ENCODE peak calls at places on chromosomes 13 and 19, in eight cellular contexts. One of them, this sample, is unnamed. For H3K27me3, H3K36me3 and H3K4me1, the result is how much of the 10 kb centered on the place peaks cover.

GRCh38 chr13:45325806-45326205 is 15.2 kb downstream of the TPT1 start:
- DNase-seq in prostate gland: no peak
- DNase-seq in left ventricle myocardium inferior: peak
- DNase-seq in left lung: no peak
- DNase-seq in ovary: peak
- DNase-seq in thoracic aorta: peak
- DNase-seq in tibial nerve: peak
- DNase-seq in CD4-positive, alpha-beta memory T cell: no peak
- DNase-seq in this sample: no peak

GRCh38 chr13:30872685-30873443 is 33.2 kb upstream of the MEDAG start:
- DNase-seq in CD4-positive, alpha-beta memory T cell: no peak
- DNase-seq in ovary: peak
- DNase-seq in tibial nerve: no peak
- DNase-seq in left lung: peak
- DNase-seq in left ventricle myocardium inferior: no peak
- DNase-seq in thoracic aorta: no peak
- DNase-seq in prostate gland: no peak
- DNase-seq in this sample: no peak

GRCh38 chr19:18044825-18045304 is 36.9 kb downstream of the ARRDC2 start:
- DNase-seq in left ventricle myocardium inferior: peak
- DNase-seq in ovary: peak
- DNase-seq in left lung: peak
- DNase-seq in prostate gland: peak
- DNase-seq in tibial nerve: peak
- DNase-seq in CD4-positive, alpha-beta memory T cell: peak
- DNase-seq in thoracic aorta: no peak
- DNase-seq in this sample: peak

GRCh38 chr13:20442370-20442769 is 83.3 kb downstream of the CRYL1 start:
- DNase-seq in CD4-positive, alpha-beta memory T cell: no peak
- DNase-seq in tibial nerve: no peak
- DNase-seq in left lung: no peak
- DNase-seq in left ventricle myocardium inferior: no peak
- DNase-seq in ovary: no peak
- DNase-seq in thoracic aorta: no peak
- DNase-seq in prostate gland: no peak
- DNase-seq in this sample: no peak

GRCh38 chr13:95603887-95604533 is 40.5 kb downstream of the DZIP1 start:
- DNase-seq in thoracic aorta: no peak
- DNase-seq in ovary: no peak
- DNase-seq in tibial nerve: no peak
- DNase-seq in left ventricle myocardium inferior: no peak
- DNase-seq in prostate gland: peak
- DNase-seq in left lung: no peak
- DNase-seq in CD4-positive, alpha-beta memory T cell: no peak
- DNase-seq in this sample: peak

GRCh38 chr13:51292000-51292550 is 47.4 kb upstream of the SERPINE3 start:
- DNase-seq in left lung: no peak
- DNase-seq in ovary: no peak
- DNase-seq in tibial nerve: no peak
- DNase-seq in prostate gland: no peak
- DNase-seq in left ventricle myocardium inferior: no peak
- DNase-seq in thoracic aorta: no peak
- DNase-seq in CD4-positive, alpha-beta memory T cell: no peak
- DNase-seq in this sample: no peak

GRCh38 chr13:80529734-80530133 is 188.8 kb upstream of the SPRY2 start:
- DNase-seq in thoracic aorta: no peak
- DNase-seq in left ventricle myocardium inferior: no peak
- DNase-seq in CD4-positive, alpha-beta memory T cell: no peak
- DNase-seq in prostate gland: no peak
- DNase-seq in tibial nerve: no peak
- DNase-seq in left lung: no peak
- DNase-seq in ovary: no peak
- DNase-seq in this sample: no peak

GRCh38 chr13:51148223-51148951 is 37.3 kb upstream of the C13orf42 start:
- DNase-seq in prostate gland: no peak
- DNase-seq in tibial nerve: no peak
- DNase-seq in left ventricle myocardium inferior: no peak
- DNase-seq in thoracic aorta: no peak
- DNase-seq in ovary: no peak
- DNase-seq in left lung: no peak
- DNase-seq in CD4-positive, alpha-beta memory T cell: no peak
- DNase-seq in this sample: no peak

GRCh38 chr19:14375582-14376291 is 5.5 kb upstream of the ADGRE5 start:
- DNase-seq in thoracic aorta: no peak
- DNase-seq in left lung: no peak
- DNase-seq in ovary: no peak
- DNase-seq in left ventricle myocardium inferior: peak
- DNase-seq in CD4-positive, alpha-beta memory T cell: no peak
- DNase-seq in tibial nerve: no peak
- DNase-seq in prostate gland: no peak
- DNase-seq in this sample: no peak

GRCh38 chr13:20197361-20197834 is 4.7 kb upstream of the GJB2 start:
- DNase-seq in left ventricle myocardium inferior: no peak
- DNase-seq in prostate gland: no peak
- DNase-seq in CD4-positive, alpha-beta memory T cell: peak
- DNase-seq in thoracic aorta: no peak
- DNase-seq in tibial nerve: no peak
- DNase-seq in ovary: no peak
- DNase-seq in left lung: no peak
- DNase-seq in this sample: no peak

GRCh38 chr19:29515233-29515619 is 10.6 kb upstream of the VSTM2B start:
- DNase-seq in ovary: no peak
- DNase-seq in prostate gland: no peak
- DNase-seq in left lung: no peak
- DNase-seq in tibial nerve: no peak
- DNase-seq in CD4-positive, alpha-beta memory T cell: no peak
- DNase-seq in thoracic aorta: no peak
- DNase-seq in left ventricle myocardium inferior: peak
- DNase-seq in this sample: peak

GRCh38 chr13:112208656-112209055 is 141.7 kb downstream of the SOX1 start:
- DNase-seq in tibial nerve: no peak
- DNase-seq in prostate gland: no peak
- DNase-seq in ovary: no peak
- DNase-seq in left lung: no peak
- DNase-seq in left ventricle myocardium inferior: no peak
- DNase-seq in CD4-positive, alpha-beta memory T cell: no peak
- DNase-seq in thoracic aorta: no peak
- DNase-seq in this sample: no peak

GRCh38 chr13:112204881-112205327 is 138.0 kb downstream of the SOX1 start:
- DNase-seq in tibial nerve: no peak
- DNase-seq in prostate gland: no peak
- DNase-seq in left lung: no peak
- DNase-seq in CD4-positive, alpha-beta memory T cell: no peak
- DNase-seq in left ventricle myocardium inferior: peak
- DNase-seq in ovary: no peak
- DNase-seq in thoracic aorta: no peak
- DNase-seq in this sample: no peak

GRCh38 chr13:112205990-112206389 is 139.0 kb downstream of the SOX1 start:
- DNase-seq in thoracic aorta: no peak
- DNase-seq in ovary: no peak
- DNase-seq in left lung: no peak
- DNase-seq in tibial nerve: no peak
- DNase-seq in CD4-positive, alpha-beta memory T cell: no peak
- DNase-seq in prostate gland: no peak
- DNase-seq in left ventricle myocardium inferior: no peak
- DNase-seq in this sample: no peak

GRCh38 chr13:112209266-112209665 is 142.3 kb downstream of the SOX1 start:
- DNase-seq in left ventricle myocardium inferior: no peak
- DNase-seq in ovary: no peak
- DNase-seq in left lung: no peak
- DNase-seq in tibial nerve: no peak
- DNase-seq in thoracic aorta: no peak
- DNase-seq in prostate gland: no peak
- DNase-seq in CD4-positive, alpha-beta memory T cell: no peak
- DNase-seq in this sample: no peak

DNA sequence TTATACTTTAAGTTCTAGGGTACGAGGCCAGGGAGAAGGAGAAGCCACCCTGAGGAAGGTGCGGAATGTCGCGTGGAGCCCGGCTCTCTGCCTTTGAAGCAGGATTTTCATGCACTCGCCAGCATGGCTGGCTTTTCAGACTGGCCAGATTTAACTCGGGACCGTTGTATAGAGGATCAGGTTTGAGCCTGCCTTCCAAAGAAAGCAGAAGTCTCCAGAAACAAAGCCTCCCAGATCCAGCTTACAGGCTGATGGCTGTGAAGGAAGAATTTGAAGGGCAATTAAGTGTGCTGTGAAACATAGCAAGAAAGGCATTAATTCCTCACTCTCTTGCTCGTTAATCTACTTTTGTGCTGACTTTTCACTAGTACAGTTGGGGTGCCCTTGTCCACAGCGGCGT is 140.2 kb downstream of the SOX1 start:
- DNase-seq in thoracic aorta: no peak
- DNase-seq in left ventricle myocardium inferior: no peak
- DNase-seq in prostate gland: no peak
- DNase-seq in left lung: no peak
- DNase-seq in ovary: no peak
- DNase-seq in CD4-positive, alpha-beta memory T cell: no peak
- DNase-seq in tibial nerve: no peak
- DNase-seq in this sample: no peak
- H3K27me3 ChIP-seq in thoracic aorta: under half
- H3K27me3 ChIP-seq in left ventricle myocardium inferior: half or more
- H3K27me3 ChIP-seq in prostate gland: under half
- H3K27me3 ChIP-seq in left lung: under half
- H3K27me3 ChIP-seq in ovary: under half
- H3K27me3 ChIP-seq in CD4-positive, alpha-beta memory T cell: under half
- H3K27me3 ChIP-seq in tibial nerve: half or more
- H3K27me3 ChIP-seq in this sample: under half

GRCh38 chr19:2113436-2114211 is 16.9 kb downstream of the IZUMO4 start:
- DNase-seq in ovary: no peak
- DNase-seq in tibial nerve: no peak
- DNase-seq in left ventricle myocardium inferior: no peak
- DNase-seq in thoracic aorta: no peak
- DNase-seq in CD4-positive, alpha-beta memory T cell: no peak
- DNase-seq in prostate gland: no peak
- DNase-seq in left lung: no peak
- DNase-seq in this sample: no peak

GRCh38 chr19:2112516-2113320 is 16.0 kb downstream of the IZUMO4 start:
- DNase-seq in tibial nerve: no peak
- DNase-seq in prostate gland: no peak
- DNase-seq in left ventricle myocardium inferior: no peak
- DNase-seq in ovary: no peak
- DNase-seq in thoracic aorta: no peak
- DNase-seq in CD4-positive, alpha-beta memory T cell: no peak
- DNase-seq in left lung: no peak
- DNase-seq in this sample: no peak

GRCh38 chr19:2115324-2115723 is 18.6 kb downstream of the IZUMO4 start:
- DNase-seq in prostate gland: no peak
- DNase-seq in thoracic aorta: no peak
- DNase-seq in CD4-positive, alpha-beta memory T cell: no peak
- DNase-seq in tibial nerve: no peak
- DNase-seq in left ventricle myocardium inferior: no peak
- DNase-seq in ovary: no peak
- DNase-seq in left lung: no peak
- DNase-seq in this sample: no peak

GRCh38 chr19:2114821-2115220 is 18.1 kb downstream of the IZUMO4 start:
- DNase-seq in left ventricle myocardium inferior: no peak
- DNase-seq in ovary: no peak
- DNase-seq in left lung: no peak
- DNase-seq in tibial nerve: no peak
- DNase-seq in CD4-positive, alpha-beta memory T cell: no peak
- DNase-seq in prostate gland: no peak
- DNase-seq in thoracic aorta: no peak
- DNase-seq in this sample: no peak

DNA sequence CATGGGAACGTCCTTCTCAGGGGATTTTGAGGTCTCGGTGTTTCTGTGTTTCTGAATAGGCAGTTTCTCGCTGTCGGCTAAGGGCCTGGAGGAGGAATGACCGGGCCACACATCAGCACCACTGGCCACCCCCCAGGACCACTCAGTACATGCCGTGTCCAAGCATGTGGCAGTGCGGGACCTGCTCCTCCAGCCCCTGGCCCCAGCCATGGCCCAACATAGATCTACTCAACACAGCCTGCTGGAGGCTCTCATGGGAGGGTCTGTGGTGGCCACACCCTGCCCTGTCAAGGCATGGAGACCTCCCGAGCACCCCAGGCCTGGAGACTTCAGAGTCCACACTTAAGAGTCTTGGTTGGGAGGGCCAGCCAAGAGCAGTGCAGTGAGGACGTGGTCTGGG is 17.5 kb downstream of the IZUMO4 start:
- DNase-seq in ovary: no peak
- DNase-seq in CD4-positive, alpha-beta memory T cell: no peak
- DNase-seq in left ventricle myocardium inferior: no peak
- DNase-seq in left lung: no peak
- DNase-seq in thoracic aorta: no peak
- DNase-seq in tibial nerve: no peak
- DNase-seq in prostate gland: no peak
- DNase-seq in this sample: no peak
- H3K36me3 ChIP-seq in ovary: under half
- H3K36me3 ChIP-seq in CD4-positive, alpha-beta memory T cell: half or more
- H3K36me3 ChIP-seq in left ventricle myocardium inferior: half or more
- H3K36me3 ChIP-seq in left lung: half or more
- H3K36me3 ChIP-seq in thoracic aorta: half or more
- H3K36me3 ChIP-seq in tibial nerve: half or more
- H3K36me3 ChIP-seq in prostate gland: half or more
- H3K36me3 ChIP-seq in this sample: half or more

GRCh38 chr13:23654111-23655110 is 84.2 kb downstream of the TNFRSF19 start:
- DNase-seq in prostate gland: peak
- DNase-seq in ovary: no peak
- DNase-seq in tibial nerve: no peak
- DNase-seq in left lung: no peak
- DNase-seq in CD4-positive, alpha-beta memory T cell: no peak
- DNase-seq in thoracic aorta: no peak
- DNase-seq in left ventricle myocardium inferior: peak
- DNase-seq in this sample: no peak

GRCh38 chr13:23658929-23659541 is 88.8 kb downstream of the TNFRSF19 start:
- DNase-seq in left lung: no peak
- DNase-seq in thoracic aorta: no peak
- DNase-seq in left ventricle myocardium inferior: peak
- DNase-seq in tibial nerve: no peak
- DNase-seq in CD4-positive, alpha-beta memory T cell: no peak
- DNase-seq in prostate gland: no peak
- DNase-seq in ovary: no peak
- DNase-seq in this sample: no peak

GRCh38 chr13:23655321-23655720 is 85.1 kb downstream of the TNFRSF19 start:
- DNase-seq in thoracic aorta: no peak
- DNase-seq in ovary: no peak
- DNase-seq in prostate gland: no peak
- DNase-seq in CD4-positive, alpha-beta memory T cell: no peak
- DNase-seq in left lung: no peak
- DNase-seq in left ventricle myocardium inferior: no peak
- DNase-seq in tibial nerve: no peak
- DNase-seq in this sample: no peak

GRCh38 chr13:23656637-23657036 is 86.4 kb downstream of the TNFRSF19 start:
- DNase-seq in prostate gland: no peak
- DNase-seq in tibial nerve: no peak
- DNase-seq in CD4-positive, alpha-beta memory T cell: no peak
- DNase-seq in ovary: no peak
- DNase-seq in left lung: no peak
- DNase-seq in left ventricle myocardium inferior: no peak
- DNase-seq in thoracic aorta: no peak
- DNase-seq in this sample: no peak

GRCh38 chr13:23657056-23657455 is 86.8 kb downstream of the TNFRSF19 start:
- DNase-seq in prostate gland: no peak
- DNase-seq in left ventricle myocardium inferior: no peak
- DNase-seq in tibial nerve: no peak
- DNase-seq in CD4-positive, alpha-beta memory T cell: no peak
- DNase-seq in left lung: no peak
- DNase-seq in ovary: no peak
- DNase-seq in thoracic aorta: no peak
- DNase-seq in this sample: no peak
- H3K4me1 ChIP-seq in prostate gland: under half
- H3K4me1 ChIP-seq in left ventricle myocardium inferior: half or more
- H3K4me1 ChIP-seq in tibial nerve: under half
- H3K4me1 ChIP-seq in CD4-positive, alpha-beta memory T cell: under half
- H3K4me1 ChIP-seq in left lung: under half
- H3K4me1 ChIP-seq in ovary: under half
- H3K4me1 ChIP-seq in thoracic aorta: under half
- H3K4me1 ChIP-seq in this sample: under half

GRCh38 chr13:87677043-87677333 is 5.8 kb downstream of the SLITRK5 start:
- DNase-seq in thoracic aorta: no peak
- DNase-seq in tibial nerve: no peak
- DNase-seq in ovary: no peak
- DNase-seq in left lung: no peak
- DNase-seq in CD4-positive, alpha-beta memory T cell: no peak
- DNase-seq in prostate gland: no peak
- DNase-seq in left ventricle myocardium inferior: no peak
- DNase-seq in this sample: no peak
- H3K27me3 ChIP-seq in thoracic aorta: under half
- H3K27me3 ChIP-seq in tibial nerve: under half
- H3K27me3 ChIP-seq in ovary: under half
- H3K27me3 ChIP-seq in left lung: half or more
- H3K27me3 ChIP-seq in CD4-positive, alpha-beta memory T cell: under half
- H3K27me3 ChIP-seq in prostate gland: under half
- H3K27me3 ChIP-seq in left ventricle myocardium inferior: half or more
- H3K27me3 ChIP-seq in this sample: half or more

This sample was measured in upper lobe of right lung.